ENCODE peak calls at places on chromosomes 16 and 17, in four cellular contexts. W, P, J and R are unnamed samples.

GRCh38 chr17:80811181-80812105 is 180.2 kb upstream of the CHMP6 start:
- DNase-seq in P (no peak), J (no peak), W (no peak), R (no peak)

GRCh38 chr16:88905563-88905962 is 39.1 kb upstream of the PABPN1L start:
- DNase-seq in P (no peak), J (no peak), W (no peak), R (no peak)

GRCh38 chr17:46968224-46968834 is 10.7 kb downstream of the RPRML start:
- DNase-seq in W (no peak), J (no peak), P (no peak), R (no peak)

GRCh38 chr17:41811549-41812175 is at the start of gene P3H4:
- DNase-seq in W (peak; percentile 84), J (no peak), P (peak; percentile 58), R (peak; percentile 86)

GRCh38 chr16:60304078-60304477 is 1570.0 kb upstream of the GOT2 start:
- DNase-seq in P (no peak), W (no peak), J (no peak), R (no peak)

GRCh38 chr17:699350-699749 is 15.3 kb downstream of the VPS53 start:
- DNase-seq in J (no peak), W (no peak), P (peak; percentile 15), R (no peak)

GRCh38 chr16:564690-565419 is 1.9 kb upstream of the NHLRC4 start:
- DNase-seq in W (no peak), J (no peak), P (no peak), R (no peak)

GRCh38 chr16:29729116-29729521 is 16.7 kb downstream of the C16orf54 start:
- DNase-seq in W (no peak), J (no peak), P (no peak), R (no peak)

GRCh38 chr17:9865585-9865984 is 39.5 kb downstream of the RCVRN start:
- DNase-seq in J (no peak), P (no peak), W (no peak), R (no peak)

GRCh38 chr17:37826497-37827115 is 81.7 kb upstream of the HNF1B start:
- DNase-seq in W (no peak), J (no peak), P (no peak), R (no peak)

DNA sequence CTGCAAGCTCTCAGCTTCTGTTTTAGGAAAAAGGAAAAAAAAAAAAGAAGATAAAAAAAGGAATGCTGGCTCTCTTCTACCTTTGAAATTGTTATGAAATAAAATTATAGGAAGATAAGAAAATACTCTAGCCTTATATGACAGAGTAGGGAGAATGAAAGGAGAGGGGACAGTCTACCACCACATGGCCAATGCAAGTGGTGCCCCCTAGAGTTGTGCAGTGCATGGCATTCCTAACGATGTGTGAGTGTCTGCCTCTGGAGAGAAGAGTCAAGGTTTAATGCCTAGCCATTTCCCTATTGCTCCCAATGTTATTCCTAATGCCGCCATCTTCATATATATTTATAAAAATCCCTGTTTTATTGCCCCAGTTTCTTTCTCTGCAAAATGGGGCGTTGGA is 216.3 kb downstream of the TMEM114 start:
- DNase-seq in P (no peak), W (no peak), J (no peak), R (no peak)
- TF ChIP-seq CTCF in P (no peak), W (no peak), J (no peak), R (no peak)

GRCh38 chr17:18253947-18254821 is 4.4 kb downstream of the FLII start:
- DNase-seq in P (no peak), J (no peak), W (no peak), R (no peak)
- H3K4me3 ChIP-seq in P (no peak overlapping the region), J (no peak overlapping the region), W (no peak overlapping the region), R (no peak overlapping the region)

GRCh38 chr16:2704166-2704982 is 15.7 kb downstream of the PRSS27 start:
- DNase-seq in P (no peak), J (no peak), W (no peak), R (no peak)
- H3K36me3 ChIP-seq in P (peaks cover 100% of the 10 kb centered on the region), J (peaks cover 72% of the 10 kb centered on the region), W (peaks cover 12% of the 10 kb centered on the region), R (peaks cover 21% of the 10 kb centered on the region)

GRCh38 chr17:29622337-29623282 is at the start of gene CORO6:
- DNase-seq in J (no peak), W (peak; percentile 37), P (peak; percentile 60), R (peak; percentile 68)

GRCh38 chr17:29623283-29623647 is 553 bp upstream of the CORO6 start:
- DNase-seq in P (no peak), J (no peak), W (no peak), R (no peak)

GRCh38 chr17:29627951-29628350 is 5.2 kb upstream of the CORO6 start:
- DNase-seq in W (no peak), P (no peak), J (no peak), R (no peak)

GRCh38 chr17:29624586-29624985 is 1.9 kb upstream of the CORO6 start:
- DNase-seq in W (no peak), J (no peak), P (no peak), R (no peak)

DNA sequence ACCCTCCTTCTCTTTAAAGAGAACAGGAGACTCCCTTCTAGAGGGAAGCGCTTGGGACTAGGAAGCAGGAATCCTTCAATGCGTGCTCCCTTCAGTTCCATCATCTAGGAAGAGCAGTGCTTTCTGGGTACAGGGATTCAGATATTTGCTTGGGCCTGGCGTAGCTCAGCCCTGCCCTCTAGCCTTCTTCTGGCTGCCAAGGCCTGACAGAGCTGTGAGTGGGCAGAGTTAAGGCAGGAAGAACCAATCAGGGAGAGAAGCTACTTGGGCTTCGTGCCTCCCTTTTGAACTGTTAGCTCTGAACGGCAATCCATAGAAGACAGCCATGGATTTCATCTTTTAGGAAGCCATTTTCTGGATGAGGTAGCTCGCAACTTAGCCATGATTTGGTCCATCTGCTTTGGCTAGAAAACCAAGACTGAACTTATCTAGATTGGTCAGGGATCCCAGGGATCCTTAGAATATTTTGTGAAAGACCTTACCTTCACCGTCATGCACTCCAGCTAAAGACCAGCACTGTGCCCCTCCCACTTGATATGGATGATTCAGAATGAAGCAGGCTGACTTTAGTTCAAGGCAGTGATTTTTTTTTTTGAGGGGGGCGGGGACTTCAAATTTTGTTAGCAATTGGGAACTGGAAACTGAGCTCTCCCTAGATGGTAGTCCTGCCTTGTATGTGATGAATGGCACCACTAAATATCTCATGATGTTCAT is 2.5 kb upstream of the CORO6 start:
- DNase-seq in J (no peak), P (no peak), W (no peak), R (no peak)
- TF ChIP-seq CTCF in J (no peak), P (no peak), W (no peak), R (no peak)